ENCODE peak calls at places on chromosomes 6 and 20, in four cellular contexts. X, P, G and D are unnamed samples.

GRCh38 chr6:39353698-39354315 is 31.3 kb upstream of the KCNK16 start:
- DNase-seq in X (no peak), P (no peak), G (no peak), D (no peak)

GRCh38 chr6:2990179-2990931 is 9.3 kb upstream of the NQO2 start:
- DNase-seq in X (peak), P (no peak), G (peak), D (no peak)

GRCh38 chr20:48201881-48202280 is 416.6 kb upstream of the SULF2 start:
- DNase-seq in X (no peak), P (no peak), G (no peak), D (no peak)

GRCh38 chr20:59604770-59605665 is 678 bp downstream of the PHACTR3 start:
- DNase-seq in X (no peak), P (no peak), G (peak), D (peak)

GRCh38 chr20:1805161-1805581 is 90.0 kb upstream of the SIRPA start:
- DNase-seq in X (peak), P (no peak), G (peak), D (no peak)

GRCh38 chr20:62929051-62929538 is 2.8 kb upstream of the DIDO1 start:
- DNase-seq in X (peak), P (peak), G (peak), D (peak)

GRCh38 chr6:32825966-32826365 is 9.2 kb upstream of the HLA-DOB start:
- DNase-seq in X (no peak), P (no peak), G (peak), D (no peak)

GRCh38 chr6:170007468-170008240 is 256.2 kb downstream of the ERMARD start:
- DNase-seq in X (no peak), P (no peak), G (peak), D (no peak)

GRCh38 chr6:166861961-166862286 is 94.4 kb downstream of the RNASET2 start:
- DNase-seq in X (no peak), P (no peak), G (no peak), D (no peak)

GRCh38 chr6:84791233-84791632 is 26.8 kb upstream of the TBX18 start:
- DNase-seq in X (no peak), P (no peak), G (no peak), D (no peak)

GRCh38 chr6:71190809-71191208 is 97.8 kb upstream of the OGFRL1 start:
- DNase-seq in X (no peak), P (no peak), G (peak), D (no peak)

GRCh38 chr6:159249150-159249549 is 80.0 kb downstream of the FNDC1 start:
- DNase-seq in X (no peak), P (no peak), G (no peak), D (no peak)

GRCh38 chr20:36700438-36700837 is 45.5 kb downstream of the NDRG3 start:
- DNase-seq in X (no peak), P (no peak), G (no peak), D (no peak)

GRCh38 chr20:31644701-31645100 is 7.0 kb downstream of the COX4I2 start:
- DNase-seq in X (no peak), P (no peak), G (no peak), D (no peak)

GRCh38 chr6:74899416-74899815 is 306.4 kb downstream of the COL12A1 start:
- DNase-seq in X (no peak), P (no peak), G (no peak), D (no peak)

GRCh38 chr6:41785689-41786450 is 1.6 kb upstream of the TOMM6 start:
- DNase-seq in X (peak), P (no peak), G (no peak), D (no peak)

GRCh38 chr6:14671261-14671681 is 553.7 kb downstream of the CD83 start:
- DNase-seq in X (no peak), P (no peak), G (no peak), D (no peak)

GRCh38 chr20:56411759-56412472 is at the start of gene CASS4:
- DNase-seq in X (peak), P (peak), G (no peak), D (no peak)

GRCh38 chr20:4862661-4863060 is 138.6 kb downstream of the SLC23A2 start:
- DNase-seq in X (no peak), P (no peak), G (no peak), D (no peak)

GRCh38 chr6:87660226-87660886 is 41.7 kb downstream of the AKIRIN2 start:
- DNase-seq in X (no peak), P (no peak), G (no peak), D (no peak)

GRCh38 chr6:11425876-11426275 is 111.7 kb upstream of the TMEM170B start:
- DNase-seq in X (no peak), P (no peak), G (no peak), D (no peak)

GRCh38 chr6:3119040-3119723 is 671 bp downstream of the BPHL start:
- DNase-seq in X (peak), P (no peak), G (no peak), D (no peak)

GRCh38 chr6:34519971-34520644 is 36.0 kb downstream of the SPDEF start:
- DNase-seq in X (no peak), P (no peak), G (no peak), D (no peak)

GRCh38 chr20:5181955-5182354 is 55.1 kb downstream of the CDS2 start:
- DNase-seq in X (no peak), P (no peak), G (no peak), D (no peak)

GRCh38 chr6:41957117-41957516 is 15.5 kb upstream of the CCND3 start:
- DNase-seq in X (no peak), P (no peak), G (no peak), D (no peak)

GRCh38 chr6:1049900-1050299 is 262.0 kb upstream of the FOXQ1 start:
- DNase-seq in X (no peak), P (no peak), G (no peak), D (no peak)

GRCh38 chr20:57558614-57559285 is 2.2 kb upstream of the PCK1 start:
- DNase-seq in X (peak), P (no peak), G (no peak), D (no peak)

GRCh38 chr20:23583526-23583925 is 15.2 kb upstream of the CST9L start:
- DNase-seq in X (no peak), P (no peak), G (no peak), D (no peak)

GRCh38 chr6:139790527-139790926 is 416.1 kb upstream of the CITED2 start:
- DNase-seq in X (no peak), P (no peak), G (no peak), D (no peak)

GRCh38 chr6:63565727-63566625 is 6.3 kb upstream of the LOC128125822 start:
- DNase-seq in X (no peak), P (no peak), G (no peak), D (no peak)

GRCh38 chr6:4017847-4018193 is 61.1 kb downstream of the FAM217A start:
- DNase-seq in X (no peak), P (peak), G (peak), D (no peak)

GRCh38 chr6:43444036-43444435 is 11.3 kb downstream of the DLK2 start:
- DNase-seq in X (no peak), P (no peak), G (no peak), D (no peak)

GRCh38 chr6:12490904-12491571 is 200.9 kb downstream of the EDN1 start:
- DNase-seq in X (no peak), P (no peak), G (no peak), D (no peak)

GRCh38 chr6:18090349-18090786 is 32.1 kb downstream of the NHLRC1 start:
- DNase-seq in X (no peak), P (no peak), G (no peak), D (no peak)

GRCh38 chr6:18088419-18089296 is 33.8 kb downstream of the NHLRC1 start:
- DNase-seq in X (no peak), P (no peak), G (no peak), D (no peak)

GRCh38 chr6:18091382-18091781 is 31.1 kb downstream of the NHLRC1 start:
- DNase-seq in X (no peak), P (no peak), G (no peak), D (no peak)

GRCh38 chr6:18081669-18082037 is 40.8 kb downstream of the NHLRC1 start:
- DNase-seq in X (no peak), P (no peak), G (no peak), D (no peak)

DNA sequence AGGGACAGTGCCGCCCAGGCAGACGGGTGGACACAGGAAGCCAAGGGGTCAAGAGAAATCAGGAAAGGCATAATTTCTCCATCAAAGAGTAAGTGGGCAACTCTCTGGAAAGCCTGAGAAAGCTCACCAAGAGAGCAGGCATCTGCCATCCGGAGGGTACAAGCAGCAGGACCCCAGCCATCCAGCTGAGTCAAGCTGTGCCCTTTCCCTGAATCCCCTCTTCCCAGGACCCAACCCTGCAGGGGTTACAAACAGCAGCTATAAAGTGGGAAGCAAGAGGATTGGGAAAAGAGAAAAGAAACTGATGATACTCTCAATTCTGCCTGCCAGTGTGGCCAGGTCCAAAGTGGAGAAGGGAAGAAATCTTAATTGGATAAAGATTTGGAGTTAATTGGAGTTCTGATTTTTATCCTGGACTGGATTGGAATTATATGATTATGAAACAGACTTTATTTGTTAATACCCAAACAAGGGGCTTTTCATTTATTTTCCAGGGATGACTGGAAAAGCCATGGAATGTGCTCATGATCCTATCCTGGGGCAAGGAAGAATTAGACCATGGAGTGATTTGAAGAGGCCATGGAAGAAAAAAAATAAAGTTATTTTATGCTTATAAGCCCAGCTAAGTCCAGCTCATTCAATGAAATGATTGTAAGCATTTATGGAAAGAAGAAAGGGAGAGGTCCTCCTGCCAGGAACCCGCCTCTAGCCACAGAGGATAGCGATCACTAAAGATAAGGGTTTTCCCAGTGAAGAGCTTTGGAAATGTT is 34.9 kb downstream of the NHLRC1 start:
- DNase-seq in X (no peak), P (no peak), G (no peak), D (no peak)
- TF ChIP-seq CTCF in X (no peak), P (no peak), G (no peak), D (no peak)

GRCh38 chr6:50185006-50185405 is 135.3 kb upstream of the DEFB112 start:
- DNase-seq in X (no peak), P (no peak), G (peak), D (no peak)
- TF ChIP-seq CTCF in X (peak), P (peak), G (peak), D (peak)

DNA sequence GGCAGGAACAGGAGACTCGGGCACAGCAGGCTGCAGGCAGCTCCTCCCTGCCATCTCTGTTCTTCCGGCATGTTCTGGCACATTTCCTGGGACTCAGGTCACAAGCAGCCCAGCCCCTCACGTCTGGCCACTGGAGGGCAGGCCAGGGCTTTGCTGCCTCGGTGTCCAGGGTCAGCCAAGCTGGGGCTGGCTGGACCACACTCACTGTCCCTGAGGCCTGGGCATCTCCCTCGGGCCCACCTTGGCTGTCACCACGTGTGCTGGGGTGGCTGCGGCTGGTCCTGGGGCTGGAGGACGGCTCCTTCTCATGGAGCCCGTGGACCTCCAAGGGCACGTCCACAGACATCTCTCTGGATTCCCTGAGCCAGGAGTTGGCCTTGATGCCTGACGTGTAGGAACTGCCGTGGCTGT is 18.5 kb downstream of the FRMD1 start:
- DNase-seq in X (no peak), P (no peak), G (peak), D (peak)
- TF ChIP-seq CTCF in X (peak), P (peak), G (peak), D (peak)

GRCh38 chr6:149885888-149886287 is 12.0 kb downstream of the RAET1E start:
- DNase-seq in X (no peak), P (no peak), G (no peak), D (no peak)

GRCh38 chr6:149881066-149881766 is 16.7 kb downstream of the RAET1E start:
- DNase-seq in X (no peak), P (no peak), G (no peak), D (no peak)

GRCh38 chr6:149881860-149882259 is 16.1 kb downstream of the RAET1E start:
- DNase-seq in X (no peak), P (no peak), G (no peak), D (no peak)

GRCh38 chr6:149884617-149885016 is 13.3 kb downstream of the RAET1E start:
- DNase-seq in X (no peak), P (no peak), G (no peak), D (no peak)

GRCh38 chr6:149884215-149884614 is 13.7 kb downstream of the RAET1E start:
- DNase-seq in X (no peak), P (no peak), G (peak), D (peak)
- TF ChIP-seq CTCF in X (no peak), P (no peak), G (no peak), D (no peak)

DNA sequence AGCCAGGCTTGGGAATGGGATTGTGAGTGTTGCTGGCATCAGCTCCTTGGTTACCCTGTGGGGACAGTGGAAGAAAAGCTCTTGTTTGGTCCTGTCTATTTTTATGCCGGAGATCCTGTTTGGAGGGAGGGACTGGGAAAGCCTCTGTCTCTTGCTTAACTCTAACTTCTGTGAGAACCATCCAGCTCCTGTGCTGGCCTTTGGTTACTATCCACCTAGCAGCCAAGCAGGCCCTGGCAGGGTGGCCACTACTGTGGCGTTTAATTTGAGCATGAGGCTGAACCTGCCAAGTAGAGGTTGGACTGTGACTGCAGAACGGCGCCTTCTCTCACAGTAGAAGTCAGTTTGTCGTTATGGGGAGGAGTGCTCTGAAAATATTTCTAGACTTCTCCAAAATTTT is 193.4 kb downstream of the UTRN start:
- DNase-seq in X (peak), P (no peak), G (no peak), D (no peak)
- TF ChIP-seq CTCF in X (no peak), P (no peak), G (no peak), D (no peak)

DNA sequence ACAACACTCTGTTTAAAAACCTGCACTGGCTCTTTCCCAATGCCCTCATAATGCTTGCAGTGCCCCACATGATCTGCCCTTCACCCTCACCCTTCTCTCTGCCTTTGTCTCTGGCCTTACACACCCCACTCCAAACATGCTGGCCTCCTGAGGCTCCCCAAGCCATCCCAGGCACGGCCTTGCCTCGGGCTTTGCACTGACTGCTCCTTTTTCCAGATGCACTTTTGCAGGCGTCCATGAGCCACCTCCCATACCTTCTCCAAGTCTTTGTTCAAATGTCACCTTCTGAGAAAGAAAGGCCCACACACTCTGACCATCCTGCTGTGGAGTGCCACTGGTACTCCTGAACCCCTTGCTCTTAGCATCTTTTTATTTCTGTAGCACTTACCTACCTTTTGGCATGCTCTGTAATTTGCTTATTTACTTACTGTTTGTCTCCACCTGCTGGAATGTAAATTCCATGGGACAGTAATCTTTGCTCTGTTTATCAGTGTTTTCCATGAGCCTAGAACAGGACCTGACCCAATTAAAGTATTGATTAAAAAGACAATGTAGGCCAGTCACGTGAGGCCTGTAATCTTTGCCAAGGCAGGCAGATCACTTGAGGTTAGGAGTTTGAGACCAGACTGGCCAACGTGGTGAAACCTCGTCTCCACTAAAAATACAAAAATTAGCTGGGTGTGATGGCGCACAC is 30.7 kb downstream of the GFRA4 start:
- DNase-seq in X (peak), P (no peak), G (no peak), D (no peak)
- TF ChIP-seq CTCF in X (peak), P (no peak), G (peak), D (no peak)

DNA sequence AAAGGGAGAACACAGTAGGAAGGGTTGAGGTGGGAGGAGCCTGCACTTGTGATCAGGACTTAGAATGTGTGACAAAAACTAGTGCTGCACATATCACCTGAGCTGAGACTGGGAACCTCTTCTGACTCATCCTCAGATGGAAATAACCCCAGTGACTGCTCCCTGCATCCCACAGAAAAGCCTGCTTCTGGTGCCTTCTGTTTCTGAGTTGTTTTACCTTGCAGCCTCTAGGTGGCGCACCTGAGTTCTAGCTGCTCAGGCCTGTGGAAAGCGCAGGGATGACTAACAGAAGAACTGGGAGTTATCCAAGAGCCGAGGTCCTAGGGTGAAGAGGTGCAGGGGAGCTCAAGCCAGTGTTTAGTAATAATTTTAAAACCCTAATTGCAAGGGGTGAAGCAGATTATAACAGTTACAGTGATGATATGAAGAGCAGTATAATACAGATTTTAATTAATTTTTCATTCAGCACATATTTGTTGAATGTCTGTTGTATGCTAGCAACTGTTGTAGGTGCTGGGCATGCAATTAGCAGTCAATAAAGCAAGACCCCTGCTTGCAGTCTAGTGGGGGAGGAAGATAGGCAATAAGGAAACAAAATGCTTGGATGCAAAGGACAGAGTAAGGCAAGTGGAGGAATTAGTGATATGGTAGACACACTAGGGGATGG is 302.5 kb downstream of the DHX35 start:
- DNase-seq in X (peak), P (peak), G (peak), D (peak)
- TF ChIP-seq CTCF in X (peak), P (peak), G (peak), D (peak)

GRCh38 chr6:7811441-7811840 is 85.5 kb downstream of the BMP6 start:
- DNase-seq in X (no peak), P (no peak), G (no peak), D (no peak)

GRCh38 chr6:7812623-7813022 is 86.7 kb downstream of the BMP6 start:
- DNase-seq in X (no peak), P (no peak), G (no peak), D (no peak)

GRCh38 chr6:7815716-7816115 is 89.8 kb downstream of the BMP6 start:
- DNase-seq in X (no peak), P (no peak), G (no peak), D (no peak)

GRCh38 chr6:7813193-7813592 is 87.3 kb downstream of the BMP6 start:
- DNase-seq in X (no peak), P (no peak), G (no peak), D (no peak)

DNA sequence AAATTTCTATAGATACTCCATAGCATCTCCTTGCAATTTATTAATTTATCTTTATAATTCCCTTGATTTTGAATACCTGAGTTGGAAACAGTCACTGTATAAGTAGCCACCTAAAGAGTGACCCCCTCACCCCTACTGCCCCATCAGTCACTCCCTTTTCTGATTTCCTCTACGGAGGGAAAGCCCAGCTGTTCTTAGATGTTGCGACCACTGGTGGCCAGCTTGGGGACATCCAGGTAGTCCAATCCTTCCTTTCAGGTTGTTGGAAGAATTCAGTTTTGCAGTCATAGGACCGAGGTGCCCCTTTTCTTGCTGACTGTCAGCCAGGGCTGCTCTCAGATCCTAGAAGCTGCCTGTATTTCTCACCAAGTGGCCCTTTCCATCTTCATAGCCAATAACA is 87.8 kb downstream of the BMP6 start:
- DNase-seq in X (no peak), P (no peak), G (peak), D (no peak)
- TF ChIP-seq CTCF in X (no peak), P (no peak), G (peak), D (no peak)